ENCODE peak calls at places on chromosomes 6 and 20, in nine cellular contexts. W is tibial nerve, C is transverse colon, X is A549, Y is suprapubic skin, J is upper lobe of left lung, L is stomach, N is sigmoid colon, I is H1. K is an unnamed sample.

GRCh38 chr6:20266851-20267608 is 54.8 kb upstream of the MBOAT1 start:
- DNase-seq in W (no peak), C (no peak), X (no peak), Y (no peak), J (no peak), L (no peak), N (no peak), I (no peak), K (no peak)

GRCh38 chr6:6915813-6916547 is 191.8 kb upstream of the RREB1 start:
- DNase-seq in W (peak), C (peak), X (no peak), Y (no peak), J (no peak), L (no peak), N (peak), I (no peak), K (peak)

GRCh38 chr6:116096979-116097816 is 3.5 kb upstream of the NT5DC1 start:
- DNase-seq in W (no peak), C (no peak), X (no peak), Y (no peak), J (no peak), L (no peak), N (no peak), I (no peak), K (no peak)

GRCh38 chr20:6767536-6768227 is at the start of gene BMP2:
- DNase-seq in W (peak), C (peak), X (peak), Y (peak), J (peak), L (peak), N (peak), I (no peak), K (peak)

GRCh38 chr6:105592329-105592728 is 189.4 kb upstream of the PREP start:
- DNase-seq in W (no peak), C (no peak), X (peak), Y (no peak), J (no peak), L (no peak), N (peak), I (no peak), K (no peak)

GRCh38 chr20:37413023-37413334 is 67.0 kb downstream of the SRC start:
- DNase-seq in W (no peak), C (no peak), X (no peak), Y (no peak), J (peak), L (no peak), N (no peak), I (no peak), K (no peak)

GRCh38 chr20:36924167-36925045 is 27.1 kb downstream of the SAMHD1 start:
- DNase-seq in W (no peak), C (no peak), X (no peak), Y (no peak), J (no peak), L (no peak), N (no peak), I (no peak), K (no peak)

GRCh38 chr6:46967950-46968349 is 46.2 kb upstream of the ADGRF5 start:
- DNase-seq in W (no peak), C (no peak), X (no peak), Y (no peak), J (no peak), L (no peak), N (no peak), I (no peak), K (no peak)

GRCh38 chr20:64044484-64045247 is 4.8 kb downstream of the SOX18 start:
- DNase-seq in W (no peak), C (no peak), X (peak), Y (no peak), J (peak), L (no peak), N (no peak), I (no peak), K (no peak)

GRCh38 chr20:2756056-2756611 is 44.3 kb downstream of the CPXM1 start:
- DNase-seq in W (no peak), C (no peak), X (no peak), Y (no peak), J (no peak), L (no peak), N (peak), I (no peak), K (no peak)

GRCh38 chr6:169978615-169979161 is 227.3 kb downstream of the ERMARD start:
- DNase-seq in W (no peak), C (no peak), X (no peak), Y (peak), J (peak), L (no peak), N (peak), I (no peak), K (no peak)

GRCh38 chr20:25248501-25249172 is 752 bp downstream of the PYGB start:
- DNase-seq in W (no peak), C (peak), X (peak), Y (no peak), J (no peak), L (peak), N (peak), I (no peak), K (peak)

GRCh38 chr6:42979523-42980177 is 669 bp upstream of the PEX6 start:
- DNase-seq in W (no peak), C (no peak), X (peak), Y (no peak), J (no peak), L (no peak), N (no peak), I (no peak), K (no peak)

GRCh38 chr6:134176283-134176975 is 124.0 kb upstream of the SLC2A12 start:
- DNase-seq in W (no peak), C (no peak), X (no peak), Y (peak), J (peak), L (peak), N (peak), I (no peak), K (peak)

GRCh38 chr6:98116513-98116912 is 717.9 kb upstream of the POU3F2 start:
- DNase-seq in W (no peak), C (no peak), X (no peak), Y (no peak), J (peak), L (no peak), N (no peak), I (no peak), K (no peak)

GRCh38 chr20:2902818-2903217 is 29.5 kb downstream of the PTPRA start:
- DNase-seq in W (no peak), C (no peak), X (no peak), Y (no peak), J (no peak), L (no peak), N (no peak), I (no peak), K (no peak)

GRCh38 chr20:62122659-62123449 is 579 bp downstream of the LSM14B start:
- DNase-seq in W (no peak), C (peak), X (no peak), Y (peak), J (peak), L (peak), N (peak), I (no peak), K (peak)

GRCh38 chr20:61800359-61801064 is 265.2 kb downstream of the TAF4 start:
- DNase-seq in W (no peak), C (no peak), X (no peak), Y (no peak), J (no peak), L (no peak), N (no peak), I (no peak), K (no peak)

GRCh38 chr20:62792182-62792939 is 3.9 kb upstream of the MRGBP start:
- DNase-seq in W (no peak), C (no peak), X (no peak), Y (no peak), J (no peak), L (no peak), N (no peak), I (no peak), K (no peak)

GRCh38 chr20:46984391-46984790 is 89.7 kb downstream of the EYA2 start:
- DNase-seq in W (no peak), C (no peak), X (no peak), Y (no peak), J (no peak), L (peak), N (no peak), I (no peak), K (no peak)

GRCh38 chr20:48843125-48843806 is 15.5 kb upstream of the PREX1 start:
- DNase-seq in W (no peak), C (no peak), X (no peak), Y (no peak), J (no peak), L (no peak), N (no peak), I (no peak), K (no peak)

GRCh38 chr20:51156796-51157119 is 133.9 kb upstream of the KCNG1 start:
- DNase-seq in W (no peak), C (no peak), X (no peak), Y (no peak), J (no peak), L (no peak), N (no peak), I (no peak), K (no peak)

GRCh38 chr20:52493177-52493711 is 301.7 kb upstream of the ZFP64 start:
- DNase-seq in W (no peak), C (no peak), X (no peak), Y (no peak), J (no peak), L (no peak), N (no peak), I (no peak), K (no peak)

GRCh38 chr6:163694988-163695942 is 280.7 kb downstream of the QKI start:
- DNase-seq in W (no peak), C (no peak), X (no peak), Y (no peak), J (no peak), L (no peak), N (no peak), I (no peak), K (no peak)

GRCh38 chr20:32501709-32502108 is 83.4 kb downstream of the NOL4L start:
- DNase-seq in W (no peak), C (no peak), X (no peak), Y (no peak), J (no peak), L (no peak), N (no peak), I (no peak), K (no peak)

GRCh38 chr20:57048027-57048869 is 218.2 kb downstream of the BMP7 start:
- DNase-seq in W (no peak), C (peak), X (peak), Y (peak), J (no peak), L (no peak), N (peak), I (no peak), K (no peak)

GRCh38 chr6:115934829-115935228 is 125.9 kb downstream of the FRK start:
- DNase-seq in W (no peak), C (no peak), X (no peak), Y (no peak), J (no peak), L (no peak), N (no peak), I (no peak), K (no peak)

GRCh38 chr20:34365765-34366213 is 2.7 kb downstream of the ITCH start:
- DNase-seq in W (no peak), C (no peak), X (no peak), Y (peak), J (no peak), L (no peak), N (no peak), I (no peak), K (no peak)

GRCh38 chr6:46452312-46452917 is 38.8 kb downstream of the RCAN2 start:
- DNase-seq in W (peak), C (no peak), X (no peak), Y (no peak), J (no peak), L (no peak), N (no peak), I (no peak), K (no peak)

GRCh38 chr6:90233994-90234393 is 62.6 kb downstream of the BACH2 start:
- DNase-seq in W (no peak), C (peak), X (no peak), Y (no peak), J (no peak), L (no peak), N (no peak), I (no peak), K (no peak)

DNA sequence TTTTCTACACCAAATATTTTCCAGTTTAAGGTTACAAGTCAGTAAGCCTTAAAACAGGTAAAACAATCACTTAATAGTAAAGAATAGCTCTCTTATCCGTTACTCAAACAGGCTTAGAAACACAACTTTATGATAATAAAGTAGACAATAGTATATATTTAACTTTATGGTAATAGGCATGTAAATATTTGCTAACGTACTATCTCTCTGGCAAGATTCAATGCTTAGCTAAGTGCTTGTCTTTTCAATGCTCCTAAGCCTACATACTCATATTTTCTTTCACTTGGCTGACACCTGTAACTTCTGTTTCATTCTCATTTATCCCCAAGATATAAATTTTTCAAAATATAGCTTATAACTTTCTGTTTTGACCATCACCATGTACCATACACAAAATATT is 358.2 kb downstream of the HTR1B start:
- DNase-seq in W (no peak), C (no peak), X (no peak), Y (no peak), J (no peak), L (no peak), N (no peak), I (no peak), K (no peak)
- TF ChIP-seq EP300 in W (no peak), C (no peak), X (no peak), Y (no peak), J (no peak), L (no peak), N (no peak), I (no peak), K (no peak)

GRCh38 chr6:160990847-160991410 is 640 bp upstream of the MAP3K4 start:
- DNase-seq in W (no peak), C (no peak), X (no peak), Y (no peak), J (no peak), L (no peak), N (no peak), I (no peak), K (no peak)

GRCh38 chr6:160991411-160992322 is at the start of gene MAP3K4:
- DNase-seq in W (peak), C (peak), X (peak), Y (peak), J (peak), L (peak), N (peak), I (no peak), K (peak)

GRCh38 chr6:160996316-160996715 is 4.7 kb downstream of the MAP3K4 start:
- DNase-seq in W (no peak), C (no peak), X (no peak), Y (no peak), J (no peak), L (no peak), N (no peak), I (no peak), K (no peak)

GRCh38 chr6:160995271-160995670 is 3.7 kb downstream of the MAP3K4 start:
- DNase-seq in W (no peak), C (no peak), X (no peak), Y (no peak), J (no peak), L (no peak), N (no peak), I (no peak), K (no peak)

DNA sequence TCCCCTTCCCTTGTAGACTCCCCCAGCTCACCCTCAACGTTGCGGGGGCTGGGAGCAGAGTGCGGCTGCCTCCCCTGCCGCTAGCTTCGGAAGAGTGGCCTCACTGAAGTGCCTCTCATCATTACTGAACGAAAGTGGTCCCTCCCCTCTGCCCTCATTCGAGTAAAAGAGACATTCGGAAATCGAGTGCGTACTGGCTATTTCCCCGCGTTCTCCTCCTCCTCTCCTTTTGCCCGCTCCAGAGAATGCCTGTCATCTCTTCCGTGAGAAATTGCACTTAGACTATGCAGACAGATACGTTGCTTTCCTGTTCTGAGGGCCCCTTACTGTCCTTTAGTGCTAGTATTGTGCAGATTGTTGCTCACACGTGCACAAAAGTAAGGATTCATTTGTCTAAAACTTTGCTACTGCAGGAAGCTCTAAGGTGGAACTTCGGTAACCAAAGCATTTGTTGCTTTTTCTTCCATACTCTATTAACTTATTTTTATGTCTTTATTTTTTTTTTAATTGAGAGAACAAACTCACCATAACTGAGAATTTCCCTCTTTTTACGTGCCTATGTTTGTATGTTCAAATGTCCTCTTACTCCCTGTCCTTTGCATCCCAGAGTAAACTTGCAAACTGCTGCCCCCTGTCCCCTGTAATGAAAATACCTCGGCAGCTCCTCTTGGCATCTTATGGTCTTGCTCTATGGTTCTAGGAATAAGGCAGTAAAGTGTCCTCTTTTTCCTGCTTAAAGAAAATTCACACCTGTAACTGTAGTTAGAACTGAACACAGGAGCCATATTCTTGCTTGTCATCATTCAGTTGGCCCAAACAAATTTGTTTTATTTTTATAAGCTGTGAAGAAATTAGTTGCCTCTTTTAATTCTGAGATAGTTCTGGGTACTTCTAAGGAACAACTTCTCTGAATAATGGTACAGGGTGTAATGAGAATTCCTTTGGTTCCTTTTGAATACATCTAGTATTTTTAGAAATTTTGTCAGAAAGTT is 1.1 kb downstream of the MAP3K4 start:
- DNase-seq in W (peak), C (peak), X (peak), Y (no peak), J (no peak), L (peak), N (no peak), I (no peak), K (peak)
- TF ChIP-seq EP300 in W (no peak), C (no peak), X (no peak), Y (no peak), J (no peak), L (no peak), N (no peak), I (no peak), K (no peak)

DNA sequence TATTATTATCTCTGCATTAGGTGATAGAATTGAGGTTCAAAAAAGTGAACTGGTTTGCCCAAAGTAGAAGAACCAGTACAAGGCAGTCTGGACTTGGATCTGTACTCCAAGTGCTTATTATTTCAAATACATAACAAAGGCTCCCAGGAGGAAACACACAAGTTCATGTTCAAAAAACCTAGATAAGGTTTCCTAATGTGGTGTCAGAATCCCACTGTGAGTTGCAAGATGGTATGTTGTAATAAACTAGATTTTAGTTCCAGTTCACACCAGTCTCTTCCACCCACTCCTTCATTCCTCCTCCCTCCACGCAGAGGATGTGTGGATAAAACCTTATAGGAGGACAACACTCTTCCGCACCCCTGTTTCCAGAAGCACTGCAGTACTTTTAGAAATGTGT is 42.8 kb downstream of the KIAA0319 start:
- DNase-seq in W (no peak), C (no peak), X (no peak), Y (no peak), J (no peak), L (no peak), N (no peak), I (no peak), K (no peak)
- TF ChIP-seq EP300 in W (no peak), C (no peak), X (no peak), Y (no peak), J (no peak), L (no peak), N (no peak), I (no peak), K (no peak)

GRCh38 chr6:33156964-33157363 is 35.3 kb downstream of the COL11A2 start:
- DNase-seq in W (no peak), C (no peak), X (no peak), Y (no peak), J (no peak), L (no peak), N (no peak), I (no peak), K (no peak)

GRCh38 chr6:33160728-33161323 is 31.4 kb downstream of the COL11A2 start:
- DNase-seq in W (peak), C (peak), X (no peak), Y (no peak), J (no peak), L (peak), N (peak), I (no peak), K (no peak)

GRCh38 chr6:33154349-33154748 is 37.9 kb downstream of the COL11A2 start:
- DNase-seq in W (no peak), C (no peak), X (no peak), Y (no peak), J (no peak), L (no peak), N (no peak), I (no peak), K (no peak)

GRCh38 chr6:33160096-33160495 is 32.2 kb downstream of the COL11A2 start:
- DNase-seq in W (no peak), C (no peak), X (no peak), Y (no peak), J (no peak), L (no peak), N (no peak), I (no peak), K (no peak)

GRCh38 chr6:33156561-33156960 is 35.7 kb downstream of the COL11A2 start:
- DNase-seq in W (no peak), C (no peak), X (no peak), Y (no peak), J (no peak), L (no peak), N (no peak), I (no peak), K (no peak)
- TF ChIP-seq EP300 in W (no peak), C (no peak), X (no peak), Y (no peak), J (no peak), L (no peak), N (no peak), I (no peak), K (no peak)

GRCh38 chr6:16670617-16671051 is 90.6 kb downstream of the ATXN1 start:
- DNase-seq in W (no peak), C (no peak), X (no peak), Y (no peak), J (no peak), L (no peak), N (no peak), I (no peak), K (no peak)
- TF ChIP-seq EP300 in W (no peak), C (no peak), X (no peak), Y (no peak), J (no peak), L (no peak), N (no peak), I (no peak), K (no peak)

GRCh38 chr6:70163795-70164194 is 139.1 kb downstream of the COL9A1 start:
- DNase-seq in W (no peak), C (no peak), X (no peak), Y (no peak), J (no peak), L (no peak), N (no peak), I (no peak), K (no peak)

GRCh38 chr6:70162972-70163371 is 139.9 kb downstream of the COL9A1 start:
- DNase-seq in W (no peak), C (no peak), X (no peak), Y (no peak), J (no peak), L (no peak), N (no peak), I (no peak), K (no peak)

GRCh38 chr6:70172252-70172651 is 130.6 kb downstream of the COL9A1 start:
- DNase-seq in W (no peak), C (no peak), X (no peak), Y (no peak), J (no peak), L (no peak), N (no peak), I (no peak), K (no peak)

GRCh38 chr6:70164556-70164955 is 138.3 kb downstream of the COL9A1 start:
- DNase-seq in W (no peak), C (no peak), X (no peak), Y (no peak), J (no peak), L (no peak), N (no peak), I (no peak), K (no peak)

GRCh38 chr6:70166088-70166958 is 136.6 kb downstream of the COL9A1 start:
- DNase-seq in W (peak), C (peak), X (peak), Y (no peak), J (peak), L (peak), N (no peak), I (peak), K (no peak)
- TF ChIP-seq EP300 in W (no peak), C (no peak), X (no peak), Y (no peak), J (no peak), L (no peak), N (no peak), I (no peak), K (no peak)